ENCODE peak calls at places on chromosomes 13 and 19, in ten cellular contexts. S, K, W, T, P, H, A, Q, G and X are unnamed samples.

GRCh38 chr13:101845501-101846012 is 393.1 kb downstream of the ITGBL1 start:
- DNase-seq in S (no peak), K (no peak), W (no peak), T (no peak), P (no peak), H (no peak), A (no peak), Q (no peak), G (no peak), X (no peak)

GRCh38 chr19:17294051-17294891 is 9.0 kb downstream of the ABHD8 start:
- DNase-seq in S (peak), K (no peak), W (peak), T (no peak), P (peak), H (no peak), A (peak), Q (no peak), G (no peak), X (no peak)

GRCh38 chr13:114105351-114106225 is 26.8 kb downstream of the RASA3 start:
- DNase-seq in S (no peak), K (no peak), W (no peak), T (peak), P (no peak), H (peak), A (no peak), Q (no peak), G (peak), X (peak)

GRCh38 chr19:29889702-29890101 is 52.3 kb upstream of the URI1 start:
- DNase-seq in S (no peak), K (no peak), W (no peak), T (no peak), P (no peak), H (no peak), A (no peak), Q (no peak), G (no peak), X (no peak)

GRCh38 chr13:49784886-49785570 is 7.5 kb downstream of the KPNA3 start:
- DNase-seq in S (no peak), K (no peak), W (no peak), T (no peak), P (no peak), H (no peak), A (no peak), Q (no peak), G (no peak), X (no peak)

GRCh38 chr19:38317104-38317612 is 1.4 kb upstream of the YIF1B start:
- DNase-seq in S (no peak), K (no peak), W (no peak), T (no peak), P (no peak), H (no peak), A (no peak), Q (no peak), G (no peak), X (no peak)

GRCh38 chr13:107238262-107238661 is 670.3 kb upstream of the ARGLU1 start:
- DNase-seq in S (no peak), K (no peak), W (no peak), T (no peak), P (no peak), H (no peak), A (no peak), Q (no peak), G (no peak), X (no peak)

GRCh38 chr13:100674363-100674847 is at the start of gene TMTC4:
- DNase-seq in S (no peak), K (no peak), W (no peak), T (no peak), P (no peak), H (no peak), A (no peak), Q (no peak), G (no peak), X (no peak)

GRCh38 chr13:23549724-23550123 is 20.5 kb upstream of the TNFRSF19 start:
- DNase-seq in S (no peak), K (no peak), W (no peak), T (no peak), P (no peak), H (no peak), A (no peak), Q (no peak), G (no peak), X (no peak)

GRCh38 chr19:12689581-12690216 is 1.9 kb downstream of the GNG14 start:
- DNase-seq in S (no peak), K (no peak), W (no peak), T (no peak), P (no peak), H (no peak), A (no peak), Q (no peak), G (no peak), X (no peak)

GRCh38 chr19:18203408-18203862 is 407 bp downstream of the RAB3A start:
- DNase-seq in S (peak), K (no peak), W (peak), T (peak), P (no peak), H (no peak), A (no peak), Q (no peak), G (peak), X (no peak)

GRCh38 chr19:44694184-44694579 is 4.8 kb upstream of the CEACAM16 start:
- DNase-seq in S (no peak), K (no peak), W (no peak), T (no peak), P (no peak), H (no peak), A (no peak), Q (no peak), G (no peak), X (no peak)

GRCh38 chr19:45577111-45577905 is 7.3 kb downstream of the OPA3 start:
- DNase-seq in S (peak), K (peak), W (no peak), T (peak), P (no peak), H (no peak), A (no peak), Q (peak), G (no peak), X (peak)

GRCh38 chr13:33229446-33230177 is 55.9 kb downstream of the STARD13 start:
- DNase-seq in S (no peak), K (no peak), W (no peak), T (no peak), P (no peak), H (no peak), A (no peak), Q (no peak), G (no peak), X (no peak)

GRCh38 chr13:80618777-80619176 is 277.9 kb upstream of the SPRY2 start:
- DNase-seq in S (no peak), K (no peak), W (no peak), T (no peak), P (no peak), H (no peak), A (no peak), Q (no peak), G (no peak), X (no peak)

GRCh38 chr13:32587774-32588165 is 1.5 kb downstream of the PDS5B start:
- DNase-seq in S (no peak), K (peak), W (no peak), T (no peak), P (no peak), H (no peak), A (no peak), Q (no peak), G (no peak), X (no peak)

GRCh38 chr19:51514866-51515481 is 13.4 kb upstream of the SIGLEC12 start:
- DNase-seq in S (no peak), K (peak), W (no peak), T (no peak), P (no peak), H (no peak), A (no peak), Q (no peak), G (no peak), X (no peak)

GRCh38 chr19:6066661-6067646 is 43.3 kb downstream of the RFX2 start:
- DNase-seq in S (peak), K (peak), W (peak), T (peak), P (no peak), H (peak), A (no peak), Q (peak), G (peak), X (peak)

GRCh38 chr19:439167-439900 is 21.5 kb downstream of the SHC2 start:
- DNase-seq in S (no peak), K (no peak), W (no peak), T (no peak), P (no peak), H (no peak), A (no peak), Q (no peak), G (no peak), X (no peak)

GRCh38 chr13:53052675-53053074 is 24.1 kb downstream of the OLFM4 start:
- DNase-seq in S (no peak), K (no peak), W (no peak), T (no peak), P (no peak), H (no peak), A (no peak), Q (no peak), G (no peak), X (no peak)

GRCh38 chr19:1210227-1210538 is 4.6 kb downstream of the STK11 start:
- DNase-seq in S (no peak), K (no peak), W (no peak), T (no peak), P (no peak), H (no peak), A (no peak), Q (no peak), G (no peak), X (peak)

GRCh38 chr13:24187185-24187584 is 26.7 kb downstream of the SPATA13 start:
- DNase-seq in S (no peak), K (peak), W (no peak), T (no peak), P (no peak), H (no peak), A (no peak), Q (no peak), G (no peak), X (no peak)

GRCh38 chr19:29983568-29983967 is 41.5 kb downstream of the URI1 start:
- DNase-seq in S (no peak), K (no peak), W (no peak), T (no peak), P (no peak), H (no peak), A (no peak), Q (no peak), G (no peak), X (no peak)

GRCh38 chr19:49585023-49585422 is 3.9 kb downstream of the PRRG2 start:
- DNase-seq in S (no peak), K (no peak), W (no peak), T (no peak), P (no peak), H (no peak), A (no peak), Q (no peak), G (no peak), X (no peak)

GRCh38 chr13:93562676-93563075 is 336.1 kb downstream of the GPC6 start:
- DNase-seq in S (no peak), K (no peak), W (no peak), T (no peak), P (no peak), H (no peak), A (no peak), Q (no peak), G (no peak), X (no peak)

GRCh38 chr13:57123660-57124059 is 17.1 kb upstream of the PRR20A start:
- DNase-seq in S (no peak), K (peak), W (no peak), T (no peak), P (no peak), H (no peak), A (no peak), Q (no peak), G (peak), X (no peak)

GRCh38 chr13:81872581-81872980 is 1531.7 kb upstream of the SPRY2 start:
- DNase-seq in S (no peak), K (no peak), W (no peak), T (no peak), P (no peak), H (no peak), A (no peak), Q (no peak), G (no peak), X (no peak)

GRCh38 chr19:13024958-13025653 is 29.8 kb downstream of the NFIX start:
- DNase-seq in S (peak), K (no peak), W (peak), T (peak), P (no peak), H (no peak), A (no peak), Q (no peak), G (peak), X (no peak)

GRCh38 chr13:70080030-70080429 is 27.6 kb upstream of the ATXN8OS start:
- DNase-seq in S (no peak), K (no peak), W (no peak), T (no peak), P (no peak), H (no peak), A (no peak), Q (no peak), G (no peak), X (no peak)

GRCh38 chr13:87123987-87124784 is 547.0 kb upstream of the SLITRK5 start:
- DNase-seq in S (no peak), K (peak), W (no peak), T (no peak), P (no peak), H (no peak), A (no peak), Q (peak), G (no peak), X (peak)

GRCh38 chr13:30266751-30267150 is 40.6 kb downstream of the KATNAL1 start:
- DNase-seq in S (no peak), K (no peak), W (no peak), T (no peak), P (no peak), H (no peak), A (no peak), Q (no peak), G (no peak), X (no peak)

GRCh38 chr19:11181488-11181887 is 15.9 kb downstream of the KANK2 start:
- DNase-seq in S (no peak), K (no peak), W (no peak), T (no peak), P (no peak), H (no peak), A (no peak), Q (no peak), G (no peak), X (no peak)

GRCh38 chr19:1172353-1173159 is 1.5 kb downstream of the SBNO2 start:
- DNase-seq in S (peak), K (peak), W (peak), T (peak), P (no peak), H (no peak), A (no peak), Q (no peak), G (peak), X (peak)

GRCh38 chr13:39016789-39017188 is 21.1 kb downstream of the PROSER1 start:
- DNase-seq in S (no peak), K (peak), W (no peak), T (no peak), P (no peak), H (no peak), A (no peak), Q (no peak), G (no peak), X (no peak)
- TF ChIP-seq CTCF in S (peak), K (peak), W (peak), T (peak), P (peak), H (no peak), A (no peak), Q (peak), G (peak), X (peak)

DNA sequence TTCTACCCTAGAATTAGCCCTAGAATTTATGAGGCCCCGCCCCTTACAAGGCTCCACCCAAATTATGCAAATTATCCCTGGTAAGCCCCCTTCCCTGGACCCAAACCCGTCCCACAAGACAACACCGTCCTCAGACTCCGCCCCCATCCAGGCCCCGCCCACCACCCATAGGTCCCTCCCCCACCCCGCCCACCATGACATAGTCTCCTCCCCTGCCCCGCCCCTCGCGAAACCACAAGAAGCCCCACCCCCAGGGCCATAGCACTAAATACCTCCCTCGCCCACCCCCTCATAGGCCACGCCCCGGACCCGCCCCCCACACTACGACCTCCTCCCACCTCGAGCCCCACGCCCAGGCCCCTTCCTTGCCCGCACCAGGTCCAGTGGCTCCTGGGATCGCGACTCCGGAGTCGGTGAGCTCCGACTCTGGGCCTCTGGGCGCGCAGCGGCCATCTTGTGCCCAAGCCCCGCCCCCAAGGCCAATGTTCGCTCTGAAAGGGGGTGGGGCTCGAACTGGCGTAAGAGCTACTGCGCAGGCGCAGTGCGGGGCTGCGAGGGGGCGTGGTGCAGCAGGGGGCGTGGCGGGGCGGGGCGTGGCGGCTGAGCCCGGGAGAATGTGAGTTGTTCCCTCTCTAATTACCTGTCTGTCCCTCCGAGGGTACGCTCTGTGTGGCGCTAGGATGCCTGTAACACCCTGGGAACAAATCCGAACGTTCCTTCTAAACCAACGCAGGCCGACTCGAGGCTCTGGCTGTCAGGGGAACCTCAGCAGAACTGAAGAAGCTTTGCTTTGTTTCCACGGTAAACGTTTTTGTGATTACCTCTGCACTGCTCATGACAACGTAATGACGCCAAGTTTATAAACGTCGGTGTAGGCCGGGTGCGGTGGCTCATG is at the start of gene ZNF784:
- DNase-seq in S (peak), K (peak), W (peak), T (peak), P (peak), H (peak), A (peak), Q (no peak), G (peak), X (peak)
- TF ChIP-seq CTCF in S (no peak), K (no peak), W (no peak), T (no peak), P (no peak), H (no peak), A (no peak), Q (no peak), G (no peak), X (no peak)

GRCh38 chr13:41463823-41464602 is 6.7 kb downstream of the RGCC start:
- DNase-seq in S (no peak), K (no peak), W (no peak), T (no peak), P (peak), H (no peak), A (no peak), Q (no peak), G (no peak), X (no peak)
- TF ChIP-seq CTCF in S (no peak), K (no peak), W (no peak), T (no peak), P (no peak), H (no peak), A (no peak), Q (no peak), G (no peak), X (no peak)

GRCh38 chr13:40145139-40145538 is 489.7 kb downstream of the COG6 start:
- DNase-seq in S (no peak), K (no peak), W (no peak), T (no peak), P (no peak), H (no peak), A (no peak), Q (no peak), G (no peak), X (no peak)

GRCh38 chr13:40148103-40148502 is 492.6 kb downstream of the COG6 start:
- DNase-seq in S (no peak), K (no peak), W (no peak), T (no peak), P (no peak), H (no peak), A (no peak), Q (no peak), G (no peak), X (no peak)

GRCh38 chr13:40146586-40147240 is 491.3 kb downstream of the COG6 start:
- DNase-seq in S (no peak), K (no peak), W (no peak), T (no peak), P (no peak), H (no peak), A (no peak), Q (no peak), G (no peak), X (no peak)

GRCh38 chr13:40143559-40143958 is 488.1 kb downstream of the COG6 start:
- DNase-seq in S (no peak), K (no peak), W (no peak), T (no peak), P (no peak), H (no peak), A (no peak), Q (no peak), G (no peak), X (no peak)

DNA sequence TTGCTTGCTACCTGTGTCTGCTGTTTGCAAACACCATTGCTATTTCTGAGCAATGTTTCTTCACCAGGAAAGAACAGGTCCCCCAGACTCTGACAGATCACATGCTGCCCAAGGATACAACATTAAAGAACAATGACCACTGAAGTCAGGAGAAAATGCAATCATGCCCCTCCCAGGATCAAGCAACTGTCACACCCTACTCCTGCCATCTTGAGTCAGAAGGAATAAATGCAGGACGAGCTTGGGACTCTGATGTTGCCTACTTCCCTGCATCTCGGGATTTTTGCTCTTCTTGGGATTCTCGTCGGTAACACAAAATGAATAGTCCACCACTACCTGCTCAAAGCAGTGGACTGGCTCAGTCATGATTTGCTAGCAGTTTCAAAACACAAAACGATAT is 490.6 kb downstream of the COG6 start:
- DNase-seq in S (no peak), K (no peak), W (no peak), T (no peak), P (no peak), H (no peak), A (no peak), Q (no peak), G (no peak), X (no peak)
- TF ChIP-seq CTCF in S (no peak), K (no peak), W (no peak), T (no peak), P (no peak), H (no peak), A (no peak), Q (no peak), G (no peak), X (no peak)

GRCh38 chr19:3036119-3036794 is 7.2 kb upstream of the TLE2 start:
- DNase-seq in S (peak), K (peak), W (peak), T (peak), P (peak), H (peak), A (peak), Q (no peak), G (peak), X (peak)
- TF ChIP-seq CTCF in S (no peak), K (no peak), W (no peak), T (no peak), P (no peak), H (no peak), A (no peak), Q (no peak), G (no peak), X (no peak)